ENCODE peak calls at places on chromosome 18, in six cellular contexts. One of them, this sample, is unnamed.

GRCh38 chr18:62107881-62108280 is 79.0 kb downstream of the PIGN start:
- DNase-seq in AG10803: no peak
- DNase-seq in CD4-positive, alpha-beta T cell: no peak
- DNase-seq in heart right ventricle: no peak
- DNase-seq in nephron progenitor cell: no peak
- DNase-seq in type B pancreatic cell: no peak
- DNase-seq in this sample: no peak

GRCh38 chr18:3319399-3319798 is 57.5 kb downstream of the MYL12B start:
- DNase-seq in nephron progenitor cell: no peak
- DNase-seq in type B pancreatic cell: no peak
- DNase-seq in AG10803: no peak
- DNase-seq in heart right ventricle: no peak
- DNase-seq in CD4-positive, alpha-beta T cell: no peak
- DNase-seq in this sample: no peak

GRCh38 chr18:39805218-39805617 is 2149.8 kb upstream of the PIK3C3 start:
- DNase-seq in AG10803: no peak
- DNase-seq in nephron progenitor cell: no peak
- DNase-seq in CD4-positive, alpha-beta T cell: no peak
- DNase-seq in heart right ventricle: no peak
- DNase-seq in type B pancreatic cell: no peak
- DNase-seq in this sample: no peak

GRCh38 chr18:12492907-12493306 is 85.2 kb downstream of the PRELID3A start:
- DNase-seq in heart right ventricle: no peak
- DNase-seq in AG10803: no peak
- DNase-seq in CD4-positive, alpha-beta T cell: no peak
- DNase-seq in type B pancreatic cell: no peak
- DNase-seq in nephron progenitor cell: no peak
- DNase-seq in this sample: no peak

GRCh38 chr18:3283253-3283863 is 21.4 kb downstream of the MYL12B start:
- DNase-seq in heart right ventricle: no peak
- DNase-seq in type B pancreatic cell: no peak
- DNase-seq in AG10803: no peak
- DNase-seq in nephron progenitor cell: no peak
- DNase-seq in CD4-positive, alpha-beta T cell: no peak
- DNase-seq in this sample: no peak

GRCh38 chr18:30991397-30991796 is 51.1 kb downstream of the DSC3 start:
- DNase-seq in AG10803: no peak
- DNase-seq in nephron progenitor cell: no peak
- DNase-seq in heart right ventricle: no peak
- DNase-seq in type B pancreatic cell: no peak
- DNase-seq in CD4-positive, alpha-beta T cell: no peak
- DNase-seq in this sample: no peak

GRCh38 chr18:54948350-54948837 is 10.9 kb downstream of the CCDC68 start:
- DNase-seq in nephron progenitor cell: no peak
- DNase-seq in AG10803: no peak
- DNase-seq in heart right ventricle: no peak
- DNase-seq in type B pancreatic cell: no peak
- DNase-seq in CD4-positive, alpha-beta T cell: no peak
- DNase-seq in this sample: no peak

GRCh38 chr18:9135912-9136314 is 668 bp upstream of the ANKRD12 start:
- DNase-seq in heart right ventricle: no peak
- DNase-seq in type B pancreatic cell: peak
- DNase-seq in CD4-positive, alpha-beta T cell: peak
- DNase-seq in AG10803: no peak
- DNase-seq in nephron progenitor cell: no peak
- DNase-seq in this sample: no peak

GRCh38 chr18:21335927-21336488 is 94.0 kb downstream of the GREB1L start:
- DNase-seq in heart right ventricle: no peak
- DNase-seq in AG10803: no peak
- DNase-seq in type B pancreatic cell: no peak
- DNase-seq in nephron progenitor cell: no peak
- DNase-seq in CD4-positive, alpha-beta T cell: no peak
- DNase-seq in this sample: no peak

GRCh38 chr18:9673296-9674251 is 34.5 kb upstream of the RAB31 start:
- DNase-seq in CD4-positive, alpha-beta T cell: no peak
- DNase-seq in nephron progenitor cell: no peak
- DNase-seq in heart right ventricle: no peak
- DNase-seq in AG10803: peak
- DNase-seq in type B pancreatic cell: no peak
- DNase-seq in this sample: no peak

GRCh38 chr18:68104036-68104435 is 587.5 kb upstream of the DSEL start:
- DNase-seq in nephron progenitor cell: no peak
- DNase-seq in type B pancreatic cell: no peak
- DNase-seq in CD4-positive, alpha-beta T cell: no peak
- DNase-seq in heart right ventricle: no peak
- DNase-seq in AG10803: peak
- DNase-seq in this sample: no peak

GRCh38 chr18:10378688-10379465 is 75.6 kb upstream of the APCDD1 start:
- DNase-seq in CD4-positive, alpha-beta T cell: no peak
- DNase-seq in nephron progenitor cell: no peak
- DNase-seq in type B pancreatic cell: no peak
- DNase-seq in AG10803: peak
- DNase-seq in heart right ventricle: no peak
- DNase-seq in this sample: no peak

GRCh38 chr18:33828949-33829348 is 250.9 kb downstream of the ASXL3 start:
- DNase-seq in heart right ventricle: no peak
- DNase-seq in type B pancreatic cell: no peak
- DNase-seq in CD4-positive, alpha-beta T cell: no peak
- DNase-seq in nephron progenitor cell: no peak
- DNase-seq in AG10803: no peak
- DNase-seq in this sample: no peak

GRCh38 chr18:75638223-75638596 is 210.7 kb upstream of the SMIM21 start:
- DNase-seq in heart right ventricle: no peak
- DNase-seq in nephron progenitor cell: no peak
- DNase-seq in type B pancreatic cell: no peak
- DNase-seq in AG10803: peak
- DNase-seq in CD4-positive, alpha-beta T cell: no peak
- DNase-seq in this sample: no peak

GRCh38 chr18:55763298-55763697 is 175.3 kb upstream of the TCF4 start:
- DNase-seq in type B pancreatic cell: no peak
- DNase-seq in heart right ventricle: no peak
- DNase-seq in AG10803: peak
- DNase-seq in nephron progenitor cell: no peak
- DNase-seq in CD4-positive, alpha-beta T cell: no peak
- DNase-seq in this sample: no peak

GRCh38 chr18:67475673-67476072 is 40.8 kb downstream of the DSEL start:
- DNase-seq in nephron progenitor cell: no peak
- DNase-seq in heart right ventricle: no peak
- DNase-seq in AG10803: peak
- DNase-seq in type B pancreatic cell: no peak
- DNase-seq in CD4-positive, alpha-beta T cell: no peak
- DNase-seq in this sample: no peak

GRCh38 chr18:57624988-57625387 is 3.4 kb upstream of the NARS1 start:
- DNase-seq in heart right ventricle: no peak
- DNase-seq in nephron progenitor cell: no peak
- DNase-seq in AG10803: peak
- DNase-seq in type B pancreatic cell: no peak
- DNase-seq in CD4-positive, alpha-beta T cell: no peak
- DNase-seq in this sample: no peak

GRCh38 chr18:6509417-6510198 is 94.9 kb upstream of the L3MBTL4 start:
- DNase-seq in CD4-positive, alpha-beta T cell: no peak
- DNase-seq in heart right ventricle: no peak
- DNase-seq in AG10803: no peak
- DNase-seq in nephron progenitor cell: no peak
- DNase-seq in type B pancreatic cell: no peak
- DNase-seq in this sample: no peak

GRCh38 chr18:74493689-74494088 is 2.5 kb upstream of the CNDP2 start:
- DNase-seq in type B pancreatic cell: peak
- DNase-seq in nephron progenitor cell: peak
- DNase-seq in AG10803: peak
- DNase-seq in heart right ventricle: no peak
- DNase-seq in CD4-positive, alpha-beta T cell: peak
- DNase-seq in this sample: no peak

GRCh38 chr18:74303936-74304335 is 11.7 kb upstream of the C18orf63 start:
- DNase-seq in AG10803: peak
- DNase-seq in heart right ventricle: no peak
- DNase-seq in type B pancreatic cell: no peak
- DNase-seq in nephron progenitor cell: no peak
- DNase-seq in CD4-positive, alpha-beta T cell: no peak
- DNase-seq in this sample: no peak

GRCh38 chr18:37006742-37007141 is 177.8 kb downstream of the KIAA1328 start:
- DNase-seq in CD4-positive, alpha-beta T cell: no peak
- DNase-seq in nephron progenitor cell: no peak
- DNase-seq in heart right ventricle: no peak
- DNase-seq in type B pancreatic cell: no peak
- DNase-seq in AG10803: no peak
- DNase-seq in this sample: no peak

DNA sequence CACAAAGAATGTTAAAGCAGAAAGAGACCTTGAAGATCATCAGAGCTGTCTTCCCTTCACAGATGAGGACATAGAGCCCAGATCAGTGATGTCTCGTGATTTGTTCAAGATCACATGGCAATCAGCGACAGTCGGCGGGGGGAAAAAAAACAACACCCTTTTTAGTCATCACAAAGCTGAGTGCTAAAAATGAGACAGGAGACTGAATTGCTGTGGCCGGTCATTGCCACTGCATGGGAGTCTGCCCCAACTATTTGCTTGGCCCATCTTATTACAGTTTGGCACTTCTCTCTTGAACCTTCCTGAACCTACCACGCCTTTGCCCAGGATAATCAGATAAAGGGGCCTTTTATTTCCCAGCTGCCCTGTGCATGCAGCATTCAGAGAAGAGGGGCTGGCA is 42.7 kb downstream of the SETBP1 start:
- DNase-seq in CD4-positive, alpha-beta T cell: no peak
- DNase-seq in heart right ventricle: no peak
- DNase-seq in type B pancreatic cell: no peak
- DNase-seq in AG10803: no peak
- DNase-seq in nephron progenitor cell: no peak
- DNase-seq in this sample: no peak
- TF ChIP-seq CTCF in CD4-positive, alpha-beta T cell: no peak
- TF ChIP-seq CTCF in heart right ventricle: no peak
- TF ChIP-seq CTCF in type B pancreatic cell: no peak
- TF ChIP-seq CTCF in AG10803: no peak
- TF ChIP-seq CTCF in nephron progenitor cell: no peak
- TF ChIP-seq CTCF in this sample: no peak

GRCh38 chr18:47175895-47176575 is at the start of gene IER3IP1:
- DNase-seq in CD4-positive, alpha-beta T cell: peak
- DNase-seq in AG10803: peak
- DNase-seq in nephron progenitor cell: peak
- DNase-seq in heart right ventricle: peak
- DNase-seq in type B pancreatic cell: peak
- DNase-seq in this sample: peak
- TF ChIP-seq CTCF in CD4-positive, alpha-beta T cell: no peak
- TF ChIP-seq CTCF in AG10803: peak
- TF ChIP-seq CTCF in nephron progenitor cell: no peak
- TF ChIP-seq CTCF in heart right ventricle: no peak
- TF ChIP-seq CTCF in type B pancreatic cell: peak
- TF ChIP-seq CTCF in this sample: peak

GRCh38 chr18:22570492-22570891 is 152.8 kb upstream of the CTAGE1 start:
- DNase-seq in type B pancreatic cell: no peak
- DNase-seq in AG10803: no peak
- DNase-seq in nephron progenitor cell: no peak
- DNase-seq in CD4-positive, alpha-beta T cell: no peak
- DNase-seq in heart right ventricle: no peak
- DNase-seq in this sample: no peak
- TF ChIP-seq CTCF in type B pancreatic cell: no peak
- TF ChIP-seq CTCF in AG10803: no peak
- TF ChIP-seq CTCF in nephron progenitor cell: no peak
- TF ChIP-seq CTCF in CD4-positive, alpha-beta T cell: no peak
- TF ChIP-seq CTCF in heart right ventricle: no peak
- TF ChIP-seq CTCF in this sample: no peak

GRCh38 chr18:1659190-1659589 is 754.5 kb downstream of the ADCYAP1 start:
- DNase-seq in type B pancreatic cell: no peak
- DNase-seq in CD4-positive, alpha-beta T cell: no peak
- DNase-seq in AG10803: no peak
- DNase-seq in nephron progenitor cell: peak
- DNase-seq in heart right ventricle: no peak
- DNase-seq in this sample: no peak

GRCh38 chr18:1668284-1668683 is 763.6 kb downstream of the ADCYAP1 start:
- DNase-seq in CD4-positive, alpha-beta T cell: no peak
- DNase-seq in nephron progenitor cell: no peak
- DNase-seq in heart right ventricle: no peak
- DNase-seq in type B pancreatic cell: no peak
- DNase-seq in AG10803: no peak
- DNase-seq in this sample: no peak

GRCh38 chr18:1665064-1665463 is 760.4 kb downstream of the ADCYAP1 start:
- DNase-seq in AG10803: no peak
- DNase-seq in type B pancreatic cell: no peak
- DNase-seq in CD4-positive, alpha-beta T cell: no peak
- DNase-seq in heart right ventricle: no peak
- DNase-seq in nephron progenitor cell: no peak
- DNase-seq in this sample: no peak

DNA sequence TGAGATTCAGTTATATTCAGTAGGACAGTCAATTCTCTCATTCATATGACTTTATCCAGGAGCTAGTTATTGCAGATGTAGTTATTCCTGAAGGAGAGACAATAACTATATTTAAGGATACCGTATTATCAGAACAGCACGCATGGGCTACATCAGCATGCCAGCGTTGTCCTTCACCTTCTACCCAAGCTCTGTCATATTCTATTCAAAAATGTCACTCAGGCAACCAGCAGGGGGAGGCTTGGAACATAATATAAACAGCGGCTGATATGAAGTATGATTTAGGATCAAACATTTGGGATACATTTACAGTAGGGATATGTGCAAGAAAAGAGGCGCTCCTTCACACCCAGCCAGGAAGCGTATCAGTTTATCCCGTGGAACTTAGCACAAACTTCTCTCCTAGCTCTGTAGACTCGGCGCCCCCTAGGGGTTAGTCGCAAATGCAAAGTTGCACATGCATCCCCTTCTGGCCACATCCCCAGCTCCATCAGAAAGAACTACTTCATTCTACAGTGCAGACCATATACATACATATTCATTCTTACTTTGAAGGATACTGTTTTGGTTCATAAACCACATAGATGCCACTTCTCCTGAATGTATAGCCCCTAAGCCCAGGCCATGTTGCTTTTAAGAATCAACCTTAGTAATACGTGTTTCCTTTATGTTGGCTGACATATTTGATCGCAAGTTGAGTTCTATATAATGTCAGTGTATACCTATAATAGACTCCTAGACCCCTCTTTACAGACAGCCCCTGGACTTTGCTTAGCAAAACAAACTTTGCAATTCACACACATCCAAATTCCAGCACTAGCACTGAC is 759.4 kb downstream of the ADCYAP1 start:
- DNase-seq in CD4-positive, alpha-beta T cell: no peak
- DNase-seq in AG10803: peak
- DNase-seq in heart right ventricle: peak
- DNase-seq in type B pancreatic cell: no peak
- DNase-seq in nephron progenitor cell: peak
- DNase-seq in this sample: peak
- TF ChIP-seq CTCF in CD4-positive, alpha-beta T cell: peak
- TF ChIP-seq CTCF in AG10803: peak
- TF ChIP-seq CTCF in heart right ventricle: peak
- TF ChIP-seq CTCF in type B pancreatic cell: peak
- TF ChIP-seq CTCF in nephron progenitor cell: peak
- TF ChIP-seq CTCF in this sample: peak

GRCh38 chr18:35117372-35117771 is 76.2 kb downstream of the MAPRE2 start:
- DNase-seq in type B pancreatic cell: no peak
- DNase-seq in CD4-positive, alpha-beta T cell: no peak
- DNase-seq in heart right ventricle: no peak
- DNase-seq in nephron progenitor cell: no peak
- DNase-seq in AG10803: no peak
- DNase-seq in this sample: no peak
- TF ChIP-seq CTCF in type B pancreatic cell: no peak
- TF ChIP-seq CTCF in CD4-positive, alpha-beta T cell: no peak
- TF ChIP-seq CTCF in heart right ventricle: no peak
- TF ChIP-seq CTCF in nephron progenitor cell: no peak
- TF ChIP-seq CTCF in AG10803: no peak
- TF ChIP-seq CTCF in this sample: no peak